ENCODE peak calls at places on chromosomes 7 and 10, in four cellular contexts. T, M, I and K are unnamed samples.

GRCh38 chr10:116973946-116974345 is 31.0 kb downstream of the SHTN1 start:
- DNase-seq in T (no peak), M (no peak), I (no peak), K (no peak)

GRCh38 chr10:29667191-29667590 is 32.4 kb upstream of the SVIL start:
- DNase-seq in T (no peak), M (no peak), I (no peak), K (no peak)

GRCh38 chr10:35449944-35450343 is 113.6 kb downstream of the CCNY start:
- DNase-seq in T (no peak), M (no peak), I (no peak), K (no peak)

GRCh38 chr7:102433319-102434038 is at the start of gene ORAI2:
- DNase-seq in T (peak; percentile 83), M (peak; percentile 95), I (peak; percentile 69), K (peak; percentile 44)

GRCh38 chr7:142356166-142356565 is 98.3 kb upstream of the PRSS58 start:
- DNase-seq in T (no peak), M (no peak), I (no peak), K (peak; percentile 14)

GRCh38 chr7:4837814-4838625 is 23.8 kb downstream of the PAPOLB start:
- DNase-seq in T (no peak), M (peak; percentile 68), I (no peak), K (no peak)

GRCh38 chr10:4588824-4589223 is 237.2 kb upstream of the AKR1E2 start:
- DNase-seq in T (no peak), M (no peak), I (no peak), K (no peak)

GRCh38 chr7:49660170-49660783 is 113.2 kb upstream of the VWC2 start:
- DNase-seq in T (no peak), M (no peak), I (no peak), K (no peak)

GRCh38 chr10:92573798-92574544 is at the start of gene IDE:
- DNase-seq in T (peak; percentile 89), M (peak; percentile 95), I (peak; percentile 94), K (peak; percentile 86)

GRCh38 chr10:88066876-88067275 is 203.5 kb downstream of the PTEN start:
- DNase-seq in T (no peak), M (no peak), I (no peak), K (peak; percentile 40)

GRCh38 chr10:97664282-97664850 is 22.7 kb downstream of the AVPI1 start:
- DNase-seq in T (no peak), M (no peak), I (no peak), K (peak; percentile 96)

GRCh38 chr7:100132126-100132525 is 5.4 kb downstream of the MBLAC1 start:
- DNase-seq in T (no peak), M (no peak), I (no peak), K (no peak)
- H3K4me1 ChIP-seq in T (peaks cover 7% of the 10 kb centered on the region), M (no peaks in the 10 kb centered on the region), I (peaks cover 3% of the 10 kb centered on the region), K (peaks cover 5% of the 10 kb centered on the region)

DNA sequence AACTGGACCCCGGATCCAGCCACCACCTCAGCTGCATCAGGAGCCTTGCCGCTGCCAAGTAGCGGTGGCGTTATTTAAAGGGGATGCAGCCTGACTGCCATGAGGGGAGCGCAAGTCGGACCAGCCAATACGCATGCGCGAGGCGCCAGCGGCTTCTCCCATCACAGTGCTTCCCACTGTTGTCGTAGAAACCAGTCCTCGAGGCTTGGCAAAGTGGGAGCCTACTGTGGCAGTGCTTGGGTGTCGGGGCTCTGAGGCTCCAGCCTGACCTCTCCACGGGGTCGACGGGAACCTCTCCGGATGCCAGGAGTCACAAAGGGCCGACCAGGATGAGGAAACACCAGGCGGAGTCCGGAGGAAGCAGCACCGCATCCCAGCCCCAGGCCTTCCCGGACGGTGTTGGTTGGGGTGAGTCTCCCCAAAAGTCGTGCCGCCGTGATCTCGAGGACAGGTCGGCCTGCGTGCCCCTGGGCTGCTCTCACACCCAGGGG is 369.6 kb downstream of the ZNF716 start:
- DNase-seq in T (no peak), M (no peak), I (no peak), K (no peak)
- H3K9me3 ChIP-seq in T (no peaks in the 10 kb centered on the region), M (peaks cover 2% of the 10 kb centered on the region), I (no peaks in the 10 kb centered on the region), K (peaks cover 3% of the 10 kb centered on the region)

GRCh38 chr10:10626734-10627133 is 390.9 kb upstream of the CELF2 start:
- DNase-seq in T (no peak), M (no peak), I (no peak), K (no peak)
- H3K4me1 ChIP-seq in T (no peaks in the 10 kb centered on the region), M (peaks cover 1% of the 10 kb centered on the region), I (peaks cover 4% of the 10 kb centered on the region), K (no peaks in the 10 kb centered on the region)

DNA sequence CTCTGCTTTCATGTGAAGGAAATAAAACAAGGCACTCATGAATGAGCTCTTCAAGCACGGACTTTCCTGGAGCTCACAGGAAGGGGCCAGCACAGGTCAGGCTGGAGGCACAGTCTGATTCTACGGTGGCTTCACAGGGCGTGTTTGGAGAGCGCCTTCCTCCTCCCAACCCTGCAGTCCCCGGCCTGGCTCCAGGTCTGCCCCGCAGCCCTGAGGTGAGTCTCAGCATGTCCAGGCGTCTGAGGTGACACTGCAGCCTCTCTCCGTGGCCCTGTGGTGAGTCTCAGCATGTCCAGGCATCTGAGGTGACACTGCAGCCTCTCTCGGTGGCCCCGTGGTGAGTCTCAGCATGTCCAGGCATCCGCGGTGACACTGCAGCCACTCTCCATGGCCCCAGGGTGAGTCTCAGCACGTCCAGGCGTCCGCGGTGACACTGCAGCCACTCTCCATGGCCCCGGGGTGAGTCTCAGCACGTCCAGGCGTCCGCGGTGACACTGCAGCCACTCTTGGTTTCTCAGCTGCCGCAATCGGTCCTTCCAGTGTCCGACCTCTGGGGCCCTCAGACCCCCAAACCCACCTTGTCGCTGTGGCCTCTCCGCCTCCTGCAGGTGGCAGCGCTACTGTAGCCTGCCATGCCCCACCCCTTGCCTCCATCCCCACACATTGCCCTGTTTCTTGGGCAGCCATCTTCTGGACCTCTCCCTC is 381.7 kb downstream of the DNAJB6 start:
- DNase-seq in T (no peak), M (no peak), I (no peak), K (no peak)
- H3K9me3 ChIP-seq in T (no peaks in the 10 kb centered on the region), M (peaks cover 2% of the 10 kb centered on the region), I (no peaks in the 10 kb centered on the region), K (no peaks in the 10 kb centered on the region)